ENCODE peak calls at places on chromosomes 6 and 20, in four cellular contexts. One of them, this sample, is unnamed.

GRCh38 chr6:37285861-37286311 is 27.9 kb upstream of the TMEM217 start:
- DNase-seq in glutamatergic neuron: no peak
- DNase-seq in GM10248: peak; percentile 42
- DNase-seq in CD4-positive, alpha-beta T cell: no peak
- DNase-seq in this sample: no peak

GRCh38 chr20:5195655-5196054 is 68.8 kb downstream of the CDS2 start:
- DNase-seq in GM10248: no peak
- DNase-seq in glutamatergic neuron: no peak
- DNase-seq in CD4-positive, alpha-beta T cell: no peak
- DNase-seq in this sample: no peak

GRCh38 chr6:138956244-138956924 is 31.7 kb downstream of the REPS1 start:
- DNase-seq in GM10248: no peak
- DNase-seq in glutamatergic neuron: no peak
- DNase-seq in CD4-positive, alpha-beta T cell: no peak
- DNase-seq in this sample: no peak

GRCh38 chr6:3444276-3445088 is 12.4 kb downstream of the SLC22A23 start:
- DNase-seq in CD4-positive, alpha-beta T cell: no peak
- DNase-seq in glutamatergic neuron: no peak
- DNase-seq in GM10248: no peak
- DNase-seq in this sample: no peak

GRCh38 chr20:25090492-25091429 is 8.8 kb upstream of the VSX1 start:
- DNase-seq in GM10248: peak; percentile 17
- DNase-seq in CD4-positive, alpha-beta T cell: peak; percentile 82
- DNase-seq in glutamatergic neuron: no peak
- DNase-seq in this sample: no peak

GRCh38 chr6:23533954-23534725 is 591.9 kb upstream of the NRSN1 start:
- DNase-seq in CD4-positive, alpha-beta T cell: no peak
- DNase-seq in GM10248: no peak
- DNase-seq in glutamatergic neuron: no peak
- DNase-seq in this sample: no peak

GRCh38 chr6:68364276-68364785 is 270.8 kb upstream of the ADGRB3 start:
- DNase-seq in CD4-positive, alpha-beta T cell: no peak
- DNase-seq in GM10248: no peak
- DNase-seq in glutamatergic neuron: no peak
- DNase-seq in this sample: no peak

GRCh38 chr20:47318027-47318595 is 38.4 kb downstream of the ZMYND8 start:
- DNase-seq in GM10248: no peak
- DNase-seq in CD4-positive, alpha-beta T cell: no peak
- DNase-seq in glutamatergic neuron: no peak
- DNase-seq in this sample: peak; percentile 10

GRCh38 chr20:52132337-52132736 is 59.2 kb downstream of the ZFP64 start:
- DNase-seq in glutamatergic neuron: no peak
- DNase-seq in GM10248: no peak
- DNase-seq in CD4-positive, alpha-beta T cell: no peak
- DNase-seq in this sample: no peak

GRCh38 chr20:57991211-57991841 is 237.1 kb downstream of the ANKRD60 start:
- DNase-seq in CD4-positive, alpha-beta T cell: no peak
- DNase-seq in glutamatergic neuron: no peak
- DNase-seq in GM10248: no peak
- DNase-seq in this sample: no peak

GRCh38 chr6:132391391-132392291 is 9.6 kb downstream of the MOXD1 start:
- DNase-seq in glutamatergic neuron: no peak
- DNase-seq in CD4-positive, alpha-beta T cell: no peak
- DNase-seq in GM10248: no peak
- DNase-seq in this sample: no peak

GRCh38 chr6:119351005-119351394 is 1.4 kb upstream of the MAN1A1 start:
- DNase-seq in GM10248: no peak
- DNase-seq in glutamatergic neuron: no peak
- DNase-seq in CD4-positive, alpha-beta T cell: no peak
- DNase-seq in this sample: no peak

GRCh38 chr6:119349041-119349340 is 570 bp downstream of the MAN1A1 start:
- DNase-seq in CD4-positive, alpha-beta T cell: no peak
- DNase-seq in GM10248: peak; percentile 16
- DNase-seq in glutamatergic neuron: no peak
- DNase-seq in this sample: no peak

GRCh38 chr6:119348308-119349040 is 1.1 kb downstream of the MAN1A1 start:
- DNase-seq in CD4-positive, alpha-beta T cell: peak; percentile 11
- DNase-seq in GM10248: peak; percentile 45
- DNase-seq in glutamatergic neuron: peak; percentile 49
- DNase-seq in this sample: peak; percentile 45

GRCh38 chr6:119350202-119351004 is 842 bp upstream of the MAN1A1 start:
- DNase-seq in GM10248: peak; percentile 38
- DNase-seq in glutamatergic neuron: no peak
- DNase-seq in CD4-positive, alpha-beta T cell: peak; percentile 26
- DNase-seq in this sample: no peak

GRCh38 chr6:119349341-119350201 is at the start of gene MAN1A1:
- DNase-seq in GM10248: peak; percentile 97
- DNase-seq in glutamatergic neuron: peak; percentile 92
- DNase-seq in CD4-positive, alpha-beta T cell: peak; percentile 84
- DNase-seq in this sample: peak; percentile 94
- TF ChIP-seq CTCF in GM10248: peak; percentile 17
- TF ChIP-seq CTCF in glutamatergic neuron: no peak
- TF ChIP-seq CTCF in CD4-positive, alpha-beta T cell: no peak
- TF ChIP-seq CTCF in this sample: no peak

GRCh38 chr6:35415065-35415880 is 36.9 kb upstream of the FANCE start:
- DNase-seq in GM10248: no peak
- DNase-seq in CD4-positive, alpha-beta T cell: peak; percentile 10
- DNase-seq in glutamatergic neuron: peak; percentile 60
- DNase-seq in this sample: peak; percentile 46
- TF ChIP-seq CTCF in GM10248: peak; percentile 34
- TF ChIP-seq CTCF in CD4-positive, alpha-beta T cell: peak; percentile 15
- TF ChIP-seq CTCF in glutamatergic neuron: peak; percentile 28
- TF ChIP-seq CTCF in this sample: peak; percentile 21

DNA sequence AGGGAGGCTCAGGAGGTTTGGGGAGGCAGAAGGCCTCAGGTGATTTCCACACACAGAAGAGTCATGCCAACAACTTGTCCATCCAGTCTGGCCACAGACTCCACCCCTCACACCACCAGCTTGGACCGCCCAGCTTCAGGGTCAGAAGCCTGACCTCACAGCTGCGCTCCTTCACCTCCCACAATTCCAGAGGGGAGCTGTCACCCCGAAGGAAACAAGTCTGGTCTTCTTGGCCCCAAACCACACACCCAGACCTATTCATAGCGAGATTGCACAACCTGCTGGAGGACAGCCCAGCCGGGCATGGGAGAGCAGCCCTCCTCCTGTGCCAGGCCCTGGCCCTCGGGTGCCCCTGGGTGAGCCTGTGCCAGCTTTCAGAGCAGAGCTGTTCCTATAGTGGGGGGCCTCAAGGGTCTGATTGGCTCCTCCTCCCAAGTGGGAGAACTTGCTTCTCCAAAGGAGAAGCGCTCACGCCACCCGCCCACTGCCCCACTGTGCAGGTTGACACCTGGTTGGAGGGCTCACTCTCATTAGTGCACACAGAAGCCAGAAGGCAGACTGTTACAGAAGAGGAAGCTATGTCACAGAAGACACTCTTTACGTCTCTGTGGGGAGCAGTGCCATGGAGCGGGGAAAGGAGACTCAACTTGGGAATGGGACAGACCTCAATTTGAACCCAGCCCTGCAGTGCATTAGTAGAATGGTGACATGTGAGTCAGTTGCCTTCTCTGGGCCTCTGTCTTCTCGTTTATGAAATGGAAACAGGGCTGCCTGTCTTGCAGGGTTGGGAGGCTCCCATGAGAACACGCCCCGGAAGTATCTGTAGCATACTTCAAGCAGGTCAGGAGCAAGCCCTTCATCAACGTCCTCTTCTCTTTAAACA is 128.8 kb downstream of the FOXO3 start:
- DNase-seq in CD4-positive, alpha-beta T cell: no peak
- DNase-seq in GM10248: no peak
- DNase-seq in glutamatergic neuron: no peak
- DNase-seq in this sample: no peak
- TF ChIP-seq CTCF in CD4-positive, alpha-beta T cell: no peak
- TF ChIP-seq CTCF in GM10248: no peak
- TF ChIP-seq CTCF in glutamatergic neuron: no peak
- TF ChIP-seq CTCF in this sample: no peak

GRCh38 chr20:60870040-60870439 is 382.0 kb upstream of the CDH4 start:
- DNase-seq in glutamatergic neuron: no peak
- DNase-seq in CD4-positive, alpha-beta T cell: no peak
- DNase-seq in GM10248: no peak
- DNase-seq in this sample: no peak
- TF ChIP-seq CTCF in glutamatergic neuron: no peak
- TF ChIP-seq CTCF in CD4-positive, alpha-beta T cell: no peak
- TF ChIP-seq CTCF in GM10248: no peak
- TF ChIP-seq CTCF in this sample: no peak

GRCh38 chr6:145370559-145370958 is 364.8 kb downstream of the EPM2A start:
- DNase-seq in glutamatergic neuron: no peak
- DNase-seq in GM10248: no peak
- DNase-seq in CD4-positive, alpha-beta T cell: no peak
- DNase-seq in this sample: no peak
- TF ChIP-seq CTCF in glutamatergic neuron: no peak
- TF ChIP-seq CTCF in GM10248: no peak
- TF ChIP-seq CTCF in CD4-positive, alpha-beta T cell: no peak
- TF ChIP-seq CTCF in this sample: no peak

DNA sequence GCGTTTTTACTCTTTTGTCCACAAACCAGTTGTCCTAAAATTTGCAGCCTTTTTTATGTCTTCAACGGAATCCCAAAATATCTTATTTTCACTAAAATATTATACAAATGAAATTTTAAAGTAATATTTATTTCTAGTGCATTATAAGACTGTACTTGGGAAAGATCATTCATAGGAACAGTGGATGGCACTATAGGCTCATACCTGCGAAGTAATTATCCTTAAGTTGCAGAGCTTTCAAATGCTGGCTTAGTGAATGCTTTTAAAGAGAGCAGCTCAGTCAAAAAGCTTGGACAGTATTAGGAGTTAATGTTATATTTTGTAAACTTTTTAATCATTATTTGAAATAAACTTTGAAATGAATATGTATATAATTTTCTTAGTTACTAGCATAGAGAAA is 254.9 kb downstream of the CDKAL1 start:
- DNase-seq in CD4-positive, alpha-beta T cell: no peak
- DNase-seq in glutamatergic neuron: no peak
- DNase-seq in GM10248: no peak
- DNase-seq in this sample: no peak
- TF ChIP-seq CTCF in CD4-positive, alpha-beta T cell: no peak
- TF ChIP-seq CTCF in glutamatergic neuron: no peak
- TF ChIP-seq CTCF in GM10248: no peak
- TF ChIP-seq CTCF in this sample: no peak

This sample was measured in endothelial cell.